ENCODE peak calls at places on chromosomes 11 and 22, in six cellular contexts. I is stomach, C is K562, T is IMR-90, Y is breast epithelium, M is tibial nerve. J is an unnamed sample.

GRCh38 chr11:130431337-130431773 is 2.9 kb upstream of the ADAMTS8 start:
- DNase-seq in I (peak; percentile 83), C (peak; percentile 74), T (peak; percentile 76), Y (peak; percentile 70), M (peak; percentile 73), J (peak; percentile 94)

GRCh38 chr11:115054541-115055538 is 376.5 kb downstream of the NXPE2 start:
- DNase-seq in I (no peak), C (no peak), T (peak; percentile 3), Y (peak; percentile 37), M (no peak), J (no peak)

GRCh38 chr11:22703040-22703439 is 36.6 kb downstream of the GAS2 start:
- DNase-seq in I (no peak), C (peak; percentile 18), T (peak; percentile 77), Y (no peak), M (no peak), J (no peak)

GRCh38 chr11:78295991-78296930 is 107.5 kb downstream of the USP35 start:
- DNase-seq in I (no peak), C (peak; percentile 74), T (peak; percentile 13), Y (no peak), M (no peak), J (no peak)

GRCh38 chr11:72631806-72632731 is 42.2 kb downstream of the PDE2A start:
- DNase-seq in I (no peak), C (peak; percentile 85), T (no peak), Y (no peak), M (no peak), J (peak; percentile 34)

GRCh38 chr22:35335936-35336781 is 36.5 kb downstream of the TOM1 start:
- DNase-seq in I (peak; percentile 79), C (no peak), T (no peak), Y (no peak), M (no peak), J (no peak)

GRCh38 chr11:76443254-76443935 is 1.4 kb upstream of the EMSY start:
- DNase-seq in I (no peak), C (peak; percentile 37), T (no peak), Y (no peak), M (no peak), J (no peak)

GRCh38 chr22:28217277-28217676 is 298.2 kb upstream of the PITPNB start:
- DNase-seq in I (no peak), C (no peak), T (no peak), Y (no peak), M (no peak), J (no peak)

GRCh38 chr22:47163876-47164513 is 401.5 kb downstream of the TBC1D22A start:
- DNase-seq in I (no peak), C (no peak), T (no peak), Y (no peak), M (peak; percentile 8), J (peak; percentile 84)

GRCh38 chr11:2916892-2917645 is 12.2 kb downstream of the PHLDA2 start:
- DNase-seq in I (no peak), C (no peak), T (no peak), Y (no peak), M (no peak), J (no peak)

GRCh38 chr11:118689852-118690552 is 10.6 kb upstream of the TREH start:
- DNase-seq in I (peak; percentile 84), C (peak; percentile 93), T (peak; percentile 73), Y (peak; percentile 95), M (peak; percentile 88), J (peak; percentile 97)

GRCh38 chr11:119376197-119376847 is 5.2 kb downstream of the USP2 start:
- DNase-seq in I (peak; percentile 84), C (no peak), T (peak; percentile 37), Y (peak; percentile 93), M (no peak), J (peak; percentile 18)

GRCh38 chr11:92136792-92137191 is 87.8 kb upstream of the FAT3 start:
- DNase-seq in I (no peak), C (peak; percentile 5), T (no peak), Y (no peak), M (no peak), J (no peak)

GRCh38 chr11:32870676-32871075 is 21.9 kb upstream of the QSER1 start:
- DNase-seq in I (no peak), C (peak; percentile 40), T (no peak), Y (no peak), M (no peak), J (no peak)

GRCh38 chr11:134382830-134383229 is 29.2 kb downstream of the B3GAT1 start:
- DNase-seq in I (no peak), C (no peak), T (no peak), Y (no peak), M (no peak), J (no peak)

GRCh38 chr11:73532310-73532709 is 65.6 kb downstream of the FAM168A start:
- DNase-seq in I (no peak), C (no peak), T (peak; percentile 82), Y (no peak), M (no peak), J (no peak)

GRCh38 chr11:128949791-128950454 is 7.3 kb upstream of the TP53AIP1 start:
- DNase-seq in I (no peak), C (no peak), T (no peak), Y (no peak), M (no peak), J (no peak)

GRCh38 chr22:47041201-47042115 is 279.0 kb downstream of the TBC1D22A start:
- DNase-seq in I (no peak), C (no peak), T (no peak), Y (no peak), M (no peak), J (no peak)

GRCh38 chr11:104005234-104005855 is 31.1 kb upstream of the DDI1 start:
- DNase-seq in I (no peak), C (no peak), T (peak; percentile 72), Y (no peak), M (no peak), J (no peak)

GRCh38 chr11:104995001-104995408 is 26.6 kb upstream of the CASP4 start:
- DNase-seq in I (no peak), C (no peak), T (no peak), Y (no peak), M (no peak), J (no peak)

GRCh38 chr11:60455531-60456042 is at the start of gene MS4A1:
- DNase-seq in I (no peak), C (no peak), T (no peak), Y (no peak), M (no peak), J (no peak)

GRCh38 chr11:103862827-103863213 is 173.6 kb upstream of the DDI1 start:
- DNase-seq in I (no peak), C (no peak), T (no peak), Y (no peak), M (no peak), J (no peak)

GRCh38 chr11:25602149-25602548 is 729.8 kb upstream of the ANO3 start:
- DNase-seq in I (no peak), C (no peak), T (no peak), Y (no peak), M (no peak), J (no peak)

GRCh38 chr11:116874251-116874650 is 36.8 kb upstream of the APOA1 start:
- DNase-seq in I (no peak), C (no peak), T (peak; percentile 43), Y (no peak), M (no peak), J (no peak)

GRCh38 chr11:94767701-94768601 is at the start of gene AMOTL1:
- DNase-seq in I (peak; percentile 71), C (peak; percentile 89), T (peak; percentile 76), Y (peak; percentile 80), M (peak; percentile 80), J (peak; percentile 98)

GRCh38 chr11:6433998-6434650 is 6.7 kb downstream of the HPX start:
- DNase-seq in I (no peak), C (no peak), T (no peak), Y (no peak), M (no peak), J (no peak)

GRCh38 chr11:13962562-13963168 is at the start of gene SPON1:
- DNase-seq in I (peak; percentile 30), C (no peak), T (peak; percentile 15), Y (no peak), M (no peak), J (no peak)

GRCh38 chr11:60122414-60123036 is 34.1 kb downstream of the MS4A2 start:
- DNase-seq in I (no peak), C (no peak), T (no peak), Y (no peak), M (no peak), J (no peak)

GRCh38 chr22:27456696-27457503 is 344.7 kb downstream of the MN1 start:
- DNase-seq in I (no peak), C (no peak), T (peak; percentile 93), Y (no peak), M (no peak), J (no peak)

GRCh38 chr22:37627545-37627944 is 11.9 kb upstream of the SH3BP1 start:
- DNase-seq in I (no peak), C (no peak), T (no peak), Y (no peak), M (no peak), J (no peak)

GRCh38 chr11:126880872-126881271 is 119.7 kb downstream of the KIRREL3 start:
- DNase-seq in I (no peak), C (no peak), T (no peak), Y (no peak), M (no peak), J (no peak)
- TF ChIP-seq CTCF in I (no peak), C (no peak), T (no peak), Y (no peak), M (no peak), J (no peak)

DNA sequence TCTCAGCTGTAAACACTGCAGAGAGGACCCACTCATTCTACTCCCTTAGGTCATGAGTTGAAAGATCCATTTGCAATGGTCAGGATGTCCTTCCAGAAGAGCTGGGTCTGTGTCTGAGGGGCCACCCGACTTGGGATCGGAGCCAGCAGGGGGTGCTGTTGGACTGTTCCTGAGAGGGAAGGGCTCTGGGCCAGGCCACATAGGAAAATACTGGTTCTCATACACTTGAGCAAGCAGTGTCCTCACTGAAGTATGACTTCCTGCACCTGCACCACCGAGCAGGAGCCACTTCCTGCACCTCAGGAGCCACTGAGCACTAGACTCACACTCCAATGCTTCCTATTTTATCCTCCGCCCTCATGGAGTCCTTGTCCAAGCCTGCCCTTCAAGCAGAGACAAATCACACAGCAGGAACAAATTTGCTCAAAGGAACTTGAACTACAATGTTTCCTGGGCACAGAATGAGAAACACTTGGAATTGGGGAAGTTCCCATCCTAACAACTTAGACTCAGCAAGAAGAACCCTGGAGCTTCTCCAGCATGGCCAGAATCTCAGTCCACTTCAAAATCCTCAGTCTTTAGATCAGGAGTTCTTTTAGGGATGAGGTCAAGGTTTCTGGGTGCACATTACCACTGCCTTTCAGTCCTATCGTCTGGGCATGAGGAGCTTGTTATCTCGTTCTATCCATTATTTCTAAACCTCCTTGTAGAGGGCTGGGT is 36.6 kb upstream of the VPREB1 start:
- DNase-seq in I (peak; percentile 76), C (peak; percentile 98), T (peak; percentile 70), Y (peak; percentile 62), M (peak; percentile 24), J (peak; percentile 26)
- TF ChIP-seq POLR2A in I (no peak), C (no peak), T (no peak), Y (no peak), M (no peak), J (no peak)

GRCh38 chr11:102318469-102318868 is 1.2 kb downstream of the BIRC3 start:
- DNase-seq in I (peak; percentile 42), C (no peak), T (peak; percentile 48), Y (no peak), M (no peak), J (no peak)
- H3K4me3 ChIP-seq in I (peak overlapping the region; percentile 59), C (no peak overlapping the region), T (no peak overlapping the region), Y (peak overlapping the region; percentile 67), M (peak overlapping the region; percentile 58), J (no peak overlapping the region)

DNA sequence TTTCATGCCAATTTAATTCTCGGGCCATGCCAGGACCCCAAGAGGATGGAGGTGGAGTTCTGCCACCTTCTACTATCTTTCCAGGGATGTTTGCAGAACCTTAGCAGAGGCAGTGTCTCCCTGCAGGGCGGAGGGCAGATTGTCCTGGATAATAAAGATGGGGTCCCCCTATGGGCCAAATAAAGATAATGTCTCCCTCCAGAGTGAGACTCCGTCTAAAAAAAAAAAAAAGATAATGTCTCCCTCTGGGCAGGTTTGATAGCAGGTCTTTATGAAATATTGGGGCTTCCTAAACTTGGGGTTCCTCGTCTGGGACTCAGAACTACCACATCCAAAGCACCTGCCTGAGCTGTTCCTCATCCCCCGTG is 27.2 kb upstream of the SYT8 start:
- DNase-seq in I (no peak), C (no peak), T (no peak), Y (no peak), M (no peak), J (no peak)
- TF ChIP-seq CTCF in I (no peak), C (peak; percentile 24), T (no peak), Y (no peak), M (no peak), J (no peak)